ENCODE peak calls at places on chromosomes 5 and 9, in nine cellular contexts. L is HFF-Myc, E is fibroblast of pulmonary artery, N is ovary, M is IMR-90, F is AG04450, J is prostate gland, C is heart right ventricle, B is fibroblast of the aortic adventitia. X is an unnamed sample.

GRCh38 chr5:114305402-114306207 is 56.3 kb upstream of the KCNN2 start:
- DNase-seq in M (peak), N (no peak), B (peak), F (peak), J (no peak), C (no peak), L (peak), E (peak), X (no peak)

GRCh38 chr5:29939988-29940387 is 1253.5 kb upstream of the CDH6 start:
- DNase-seq in C (no peak), B (no peak), J (no peak), N (no peak), E (no peak), L (no peak), F (no peak), M (no peak), X (no peak)

GRCh38 chr5:75567710-75568109 is 43.5 kb upstream of the ANKDD1B start:
- DNase-seq in F (no peak), M (peak), N (no peak), L (no peak), B (peak), J (no peak), E (peak), C (no peak), X (no peak)

GRCh38 chr5:32501623-32502022 is 57.1 kb upstream of the ZFR start:
- DNase-seq in B (no peak), C (no peak), E (no peak), N (no peak), J (no peak), F (no peak), M (no peak), L (no peak), X (no peak)

GRCh38 chr9:24245988-24246387 is 299.7 kb downstream of the IZUMO3 start:
- DNase-seq in F (no peak), N (no peak), E (peak), M (peak), J (no peak), B (peak), C (no peak), L (no peak), X (no peak)

GRCh38 chr5:120806132-120806531 is 342.0 kb downstream of the PRR16 start:
- DNase-seq in N (no peak), E (peak), F (no peak), M (peak), J (no peak), B (peak), C (no peak), L (no peak), X (no peak)

GRCh38 chr5:170028124-170028523 is 47.8 kb upstream of the INSYN2B start:
- DNase-seq in C (no peak), F (no peak), N (no peak), L (no peak), E (no peak), M (no peak), B (no peak), J (no peak), X (no peak)

GRCh38 chr5:31382051-31382878 is 149.6 kb downstream of the DROSHA start:
- DNase-seq in L (no peak), N (no peak), E (no peak), B (no peak), F (no peak), C (no peak), M (peak), J (no peak), X (no peak)

GRCh38 chr5:169151051-169151805 is 149.7 kb downstream of the SLIT3 start:
- DNase-seq in M (no peak), J (no peak), F (no peak), C (no peak), E (no peak), B (no peak), N (no peak), L (no peak), X (no peak)

GRCh38 chr5:20420991-20421595 is 433.1 kb upstream of the CDH18 start:
- DNase-seq in C (no peak), M (no peak), F (no peak), N (no peak), B (no peak), L (no peak), E (no peak), J (no peak), X (no peak)

GRCh38 chr9:89440548-89440947 is 57.4 kb downstream of the SEMA4D start:
- DNase-seq in B (no peak), M (no peak), F (no peak), N (no peak), E (no peak), L (no peak), C (no peak), J (peak), X (no peak)

GRCh38 chr9:7342229-7342628 is 457.3 kb downstream of the DMAC1 start:
- DNase-seq in C (no peak), E (peak), F (no peak), N (no peak), L (no peak), M (no peak), B (no peak), J (no peak), X (no peak)

GRCh38 chr5:1542755-1543154 is 19.0 kb upstream of the LPCAT1 start:
- DNase-seq in M (no peak), N (peak), B (peak), F (no peak), L (peak), E (peak), J (peak), C (no peak), X (no peak)

GRCh38 chr5:127186657-127187056 is 103.9 kb upstream of the MEGF10 start:
- DNase-seq in F (no peak), J (no peak), E (no peak), N (no peak), M (no peak), C (no peak), L (no peak), B (peak), X (no peak)

GRCh38 chr5:134145779-134146581 is 30.8 kb downstream of the SKP1 start:
- DNase-seq in C (peak), M (peak), E (peak), F (no peak), B (peak), L (peak), J (peak), N (peak), X (no peak)

GRCh38 chr9:137542486-137542885 is 7.7 kb downstream of the PNPLA7 start:
- DNase-seq in L (no peak), C (no peak), J (no peak), B (no peak), M (no peak), E (no peak), N (no peak), F (no peak), X (no peak)

GRCh38 chr9:97387504-97387886 is 24.4 kb upstream of the TDRD7 start:
- DNase-seq in L (no peak), E (no peak), F (no peak), N (no peak), B (no peak), M (no peak), C (no peak), J (no peak), X (no peak)

GRCh38 chr5:168624850-168625357 is 45.7 kb upstream of the PANK3 start:
- DNase-seq in L (no peak), F (no peak), E (peak), J (no peak), B (no peak), M (no peak), N (no peak), C (no peak), X (no peak)

GRCh38 chr5:115429345-115429940 is 115.1 kb downstream of the FEM1C start:
- DNase-seq in M (no peak), L (no peak), C (no peak), B (no peak), N (no peak), J (no peak), E (no peak), F (no peak), X (no peak)

GRCh38 chr9:80449513-80449912 is 877.7 kb downstream of the TLE4 start:
- DNase-seq in L (no peak), J (no peak), E (no peak), B (no peak), C (no peak), N (no peak), M (no peak), F (no peak), X (no peak)

GRCh38 chr9:127785933-127786772 is at the start of gene CDK9:
- DNase-seq in M (peak), F (no peak), L (no peak), E (peak), J (peak), C (peak), B (peak), N (peak), X (no peak)

GRCh38 chr5:37751227-37751626 is 88.6 kb downstream of the GDNF start:
- DNase-seq in N (no peak), L (no peak), E (no peak), J (no peak), B (no peak), M (peak), C (no peak), F (no peak), X (no peak)

GRCh38 chr5:160262665-160263064 is 33.4 kb downstream of the FABP6 start:
- DNase-seq in E (peak), N (no peak), B (peak), C (peak), J (peak), F (no peak), L (no peak), M (no peak), X (no peak)

GRCh38 chr5:89213584-89213983 is 330.6 kb upstream of the MEF2C start:
- DNase-seq in F (peak), L (peak), E (peak), N (peak), M (peak), J (no peak), C (peak), B (peak), X (peak)

GRCh38 chr5:157571357-157571827 is 4.2 kb downstream of the ADAM19 start:
- DNase-seq in E (peak), F (no peak), N (no peak), L (no peak), B (peak), M (peak), J (no peak), C (no peak), X (no peak)

GRCh38 chr9:341634-342421 is 127.2 kb downstream of the DOCK8 start:
- DNase-seq in E (no peak), N (no peak), F (no peak), J (no peak), L (no peak), B (no peak), M (no peak), C (no peak), X (no peak)

GRCh38 chr9:125759812-125760134 is 12.6 kb downstream of the PBX3 start:
- DNase-seq in E (no peak), M (no peak), C (no peak), F (no peak), B (peak), N (no peak), L (no peak), J (no peak), X (no peak)

GRCh38 chr9:95133351-95133724 is 184.2 kb downstream of the FANCC start:
- DNase-seq in L (no peak), M (peak), C (no peak), J (no peak), F (no peak), N (no peak), E (no peak), B (no peak), X (no peak)

GRCh38 chr5:54902817-54903473 is 82.4 kb downstream of the ESM1 start:
- DNase-seq in L (no peak), C (no peak), M (peak), J (no peak), N (peak), B (peak), F (no peak), E (peak), X (no peak)

GRCh38 chr9:101462558-101462957 is 27.0 kb upstream of the ALDOB start:
- DNase-seq in E (peak), N (no peak), F (peak), J (no peak), C (no peak), L (no peak), M (peak), B (peak), X (no peak)

DNA sequence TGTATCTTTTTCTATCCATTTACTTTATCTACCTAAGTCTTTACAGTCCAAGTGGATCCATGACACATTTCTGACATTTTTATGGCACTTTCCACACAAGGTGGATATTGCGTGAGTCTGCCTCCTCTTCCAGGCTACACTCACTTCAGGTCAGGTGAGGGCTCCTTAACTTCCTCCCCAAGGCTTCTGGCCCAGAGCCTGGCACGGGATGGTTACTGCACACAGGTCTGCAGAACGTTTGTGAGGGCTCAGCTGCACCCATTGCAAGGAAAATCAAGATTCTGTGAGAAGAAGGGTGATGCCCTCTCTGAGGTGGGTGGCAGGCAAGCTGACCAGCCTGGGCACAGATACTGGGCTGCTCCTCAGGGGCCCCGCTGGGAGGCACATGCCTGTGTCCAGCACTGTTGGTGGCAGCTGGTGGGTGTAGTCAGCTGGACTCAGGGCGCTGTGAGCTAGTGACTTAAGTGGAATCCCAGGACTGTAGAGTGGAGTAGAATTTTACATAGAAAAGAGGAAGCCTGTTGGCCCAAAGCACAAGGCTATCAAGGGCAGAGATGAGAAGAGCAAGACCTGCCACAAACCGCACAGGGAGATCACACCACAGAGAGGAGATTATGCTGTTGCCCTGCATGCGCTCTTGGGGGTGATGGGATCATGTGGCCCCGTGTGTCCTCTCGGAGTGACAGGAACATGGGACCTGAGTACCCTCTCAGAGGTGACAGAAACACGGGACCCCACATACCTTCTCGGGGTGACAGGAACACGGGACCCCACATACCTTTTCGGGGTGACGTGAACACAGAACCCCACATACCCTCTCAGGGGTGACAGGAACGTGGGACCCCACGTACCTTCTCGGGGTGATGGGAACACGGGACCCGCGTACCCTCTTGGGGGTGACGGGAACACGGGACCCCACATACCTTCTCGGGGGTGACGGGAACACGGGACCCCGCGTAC is 21.3 kb downstream of the AHRR start:
- DNase-seq in F (no peak), L (no peak), B (no peak), C (no peak), M (no peak), E (no peak), N (no peak), J (peak), X (no peak)
- H3K4me3 ChIP-seq in F (no peak), L (peak), B (no peak), C (no peak), M (no peak), E (no peak), N (no peak), J (no peak), X (no peak)

DNA sequence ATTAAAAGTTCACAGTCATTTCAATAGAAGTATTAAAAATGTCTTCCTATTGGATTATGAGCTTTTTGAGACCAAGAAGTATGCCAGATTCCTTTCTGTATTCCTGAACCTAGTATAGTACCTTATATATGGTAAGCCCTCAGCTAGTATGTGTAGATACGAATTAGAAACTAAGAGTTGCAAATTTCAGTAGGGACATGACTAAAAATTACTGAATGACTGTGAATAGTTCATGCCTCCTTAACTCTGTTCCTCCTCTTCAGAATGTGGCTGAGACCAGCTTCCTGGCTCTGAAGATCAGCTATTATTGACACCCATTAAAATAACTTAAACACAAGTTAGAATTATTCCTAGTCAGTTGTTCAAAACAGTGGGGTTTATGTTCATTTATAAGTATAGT is 19.7 kb downstream of the KDM3B start:
- DNase-seq in E (no peak), F (no peak), C (no peak), L (no peak), N (no peak), B (no peak), J (no peak), M (no peak), X (no peak)
- TF ChIP-seq CTCF in E (no peak), F (no peak), C (no peak), L (no peak), N (no peak), B (no peak), J (no peak), M (no peak), X (no peak)

DNA sequence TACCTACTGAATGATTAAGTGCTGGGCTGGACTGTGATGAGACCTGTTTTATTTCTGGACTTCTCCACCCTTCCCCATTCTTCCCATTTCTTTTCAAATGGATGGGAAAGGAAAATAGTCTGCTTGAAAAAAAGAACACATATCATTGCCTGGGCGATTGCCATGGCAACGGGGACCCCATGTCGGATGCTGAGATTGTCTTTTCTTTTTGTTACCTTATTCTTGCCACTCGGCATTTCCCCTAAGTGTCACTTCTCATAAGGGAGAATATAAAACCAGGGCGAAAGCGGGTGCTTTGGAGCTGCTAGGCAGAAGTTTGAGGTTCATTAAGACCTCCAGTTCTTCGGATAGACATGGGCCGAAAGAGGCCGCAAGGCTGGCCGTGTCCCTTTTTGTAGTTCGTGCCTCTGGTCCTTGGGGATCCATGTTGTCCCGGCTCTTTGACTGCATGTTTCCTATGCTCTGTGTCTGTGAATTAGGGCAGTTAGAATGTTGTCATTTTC is 760 bp downstream of the FGD3 start:
- DNase-seq in C (no peak), N (no peak), M (no peak), E (no peak), J (no peak), L (no peak), F (no peak), B (no peak), X (no peak)
- H3K4me3 ChIP-seq in C (peak), N (no peak), M (no peak), E (no peak), J (peak), L (no peak), F (no peak), B (no peak), X (no peak)

GRCh38 chr5:25862276-25862675 is 1176.1 kb downstream of the CDH9 start:
- DNase-seq in M (no peak), L (no peak), E (no peak), N (no peak), J (no peak), C (no peak), F (no peak), B (no peak), X (no peak)
- TF ChIP-seq CTCF in M (no peak), L (no peak), E (no peak), N (no peak), J (no peak), C (no peak), F (no peak), B (no peak), X (no peak)

GRCh38 chr5:67140413-67140812 is 56.2 kb downstream of the CD180 start:
- DNase-seq in C (no peak), L (no peak), M (no peak), N (no peak), B (no peak), F (no peak), J (no peak), E (no peak), X (no peak)
- H3K4me3 ChIP-seq in C (no peak), L (no peak), M (no peak), N (no peak), B (no peak), F (no peak), J (no peak), E (no peak), X (no peak)

DNA sequence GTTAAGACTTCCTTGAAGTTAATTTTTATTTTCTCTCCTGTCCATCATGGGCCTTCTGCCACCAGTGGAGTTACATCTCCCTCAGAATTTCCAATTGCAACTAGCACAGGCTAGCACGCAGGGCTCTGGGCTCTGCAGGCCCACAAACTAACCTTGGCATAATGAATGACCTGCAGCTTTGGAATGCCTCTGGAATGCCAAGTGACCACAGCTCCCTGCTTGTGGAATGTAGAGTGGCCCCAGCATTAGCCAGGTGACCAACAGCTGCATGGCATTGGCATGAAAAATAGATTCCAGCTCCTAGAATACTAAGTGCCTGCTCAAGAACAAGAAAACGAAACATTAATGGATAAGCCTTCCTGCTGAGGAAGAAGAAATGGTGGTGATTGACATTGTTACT is 726.1 kb downstream of the BRINP1 start:
- DNase-seq in M (no peak), B (no peak), L (no peak), J (no peak), E (peak), F (no peak), N (no peak), C (no peak), X (no peak)
- TF ChIP-seq CTCF in M (no peak), B (no peak), L (no peak), J (no peak), E (no peak), F (no peak), N (no peak), C (no peak), X (no peak)

GRCh38 chr9:37141015-37141414 is 20.6 kb downstream of the ZCCHC7 start:
- DNase-seq in M (no peak), F (no peak), N (no peak), E (no peak), J (no peak), L (no peak), B (no peak), C (no peak), X (no peak)
- H3K4me3 ChIP-seq in M (no peak), F (no peak), N (no peak), E (no peak), J (no peak), L (no peak), B (no peak), C (no peak), X (no peak)

DNA sequence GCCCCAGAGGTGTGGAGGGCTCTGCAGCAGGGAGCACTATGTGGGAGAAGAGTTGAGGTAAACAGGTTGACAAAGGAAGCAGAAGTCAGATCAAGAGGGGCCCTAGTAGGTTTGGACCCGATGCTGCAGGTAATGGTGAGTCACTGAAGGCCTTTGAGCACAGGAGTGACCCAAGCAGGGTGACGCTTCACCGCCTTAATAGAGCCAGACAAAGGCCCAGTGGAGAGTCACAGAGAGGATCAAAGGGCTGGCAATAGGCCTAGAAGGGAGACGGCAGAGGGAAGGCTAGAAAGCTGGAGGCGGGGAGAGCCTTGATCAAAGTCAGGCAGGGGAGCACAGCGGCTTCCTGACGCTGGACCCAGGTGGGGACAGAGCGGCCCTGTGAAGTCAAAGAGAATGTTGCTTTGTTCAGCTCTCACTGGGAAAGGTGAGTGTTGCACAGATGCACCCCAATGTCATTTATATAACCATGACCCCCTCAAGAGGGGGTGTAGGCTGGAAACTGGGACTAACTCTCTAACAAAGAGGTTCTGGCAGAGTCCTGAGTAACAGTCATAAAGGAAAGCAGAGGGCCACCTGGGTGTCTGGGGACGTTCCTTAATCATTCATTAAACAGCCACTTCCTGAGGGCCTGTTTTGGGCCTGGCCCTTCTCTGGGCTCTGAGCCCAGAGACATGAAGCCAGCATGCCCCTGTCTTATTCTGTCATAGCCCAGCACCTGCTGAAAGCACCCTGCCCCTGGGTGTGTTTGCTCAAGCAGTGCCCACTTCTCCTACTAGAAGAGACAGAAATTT is 9.8 kb upstream of the CPLX2 start:
- DNase-seq in E (no peak), F (no peak), L (no peak), B (no peak), C (no peak), M (no peak), N (no peak), J (no peak), X (no peak)
- TF ChIP-seq CTCF in E (no peak), F (no peak), L (no peak), B (no peak), C (no peak), M (no peak), N (no peak), J (no peak), X (no peak)

X was measured in AG04449.